ENCODE peak calls at places on chromosomes 6 and 20, in six cellular contexts. One of them, this sample, is unnamed. For H3K27me3 and H3K4me1, the result is how much of the 10 kb centered on the place peaks cover.

GRCh38 chr6:46302176-46302575 is 131.4 kb upstream of the ENPP5 start:
- DNase-seq in left ventricle myocardium inferior: no peak
- DNase-seq in mammary epithelial cell: no peak
- DNase-seq in small intestine: no peak
- DNase-seq in lower lobe of right lung: no peak
- DNase-seq in SJCRH30: no peak
- DNase-seq in this sample: no peak

GRCh38 chr6:4948781-4949450 is 54.9 kb downstream of the RPP40 start:
- DNase-seq in left ventricle myocardium inferior: no peak
- DNase-seq in mammary epithelial cell: peak
- DNase-seq in small intestine: no peak
- DNase-seq in lower lobe of right lung: no peak
- DNase-seq in SJCRH30: no peak
- DNase-seq in this sample: no peak

GRCh38 chr6:119814609-119815400 is 465.2 kb upstream of the MAN1A1 start:
- DNase-seq in left ventricle myocardium inferior: no peak
- DNase-seq in mammary epithelial cell: no peak
- DNase-seq in small intestine: no peak
- DNase-seq in lower lobe of right lung: no peak
- DNase-seq in SJCRH30: no peak
- DNase-seq in this sample: no peak

GRCh38 chr6:91304506-91304905 is 717.6 kb upstream of the MAP3K7 start:
- DNase-seq in left ventricle myocardium inferior: no peak
- DNase-seq in mammary epithelial cell: no peak
- DNase-seq in small intestine: no peak
- DNase-seq in lower lobe of right lung: no peak
- DNase-seq in SJCRH30: no peak
- DNase-seq in this sample: no peak

GRCh38 chr6:114304304-114304887 is 38.4 kb downstream of the HS3ST5 start:
- DNase-seq in left ventricle myocardium inferior: no peak
- DNase-seq in mammary epithelial cell: peak
- DNase-seq in small intestine: peak
- DNase-seq in lower lobe of right lung: no peak
- DNase-seq in SJCRH30: no peak
- DNase-seq in this sample: no peak

GRCh38 chr6:135043364-135043763 is 11.3 kb downstream of the HBS1L start:
- DNase-seq in left ventricle myocardium inferior: no peak
- DNase-seq in mammary epithelial cell: no peak
- DNase-seq in small intestine: no peak
- DNase-seq in lower lobe of right lung: no peak
- DNase-seq in SJCRH30: no peak
- DNase-seq in this sample: no peak

GRCh38 chr6:4460595-4461475 is 315.4 kb upstream of the CDYL start:
- DNase-seq in left ventricle myocardium inferior: peak
- DNase-seq in mammary epithelial cell: no peak
- DNase-seq in small intestine: no peak
- DNase-seq in lower lobe of right lung: no peak
- DNase-seq in SJCRH30: no peak
- DNase-seq in this sample: no peak

GRCh38 chr20:3797592-3798404 is 1.7 kb downstream of the CDC25B start:
- DNase-seq in left ventricle myocardium inferior: no peak
- DNase-seq in mammary epithelial cell: peak
- DNase-seq in small intestine: peak
- DNase-seq in lower lobe of right lung: peak
- DNase-seq in SJCRH30: no peak
- DNase-seq in this sample: no peak

GRCh38 chr20:21520702-21521595 is 7.1 kb upstream of the NKX2-2 start:
- DNase-seq in left ventricle myocardium inferior: no peak
- DNase-seq in mammary epithelial cell: no peak
- DNase-seq in small intestine: no peak
- DNase-seq in lower lobe of right lung: peak
- DNase-seq in SJCRH30: no peak
- DNase-seq in this sample: no peak

GRCh38 chr20:21523895-21524294 is 10.0 kb upstream of the NKX2-2 start:
- DNase-seq in left ventricle myocardium inferior: no peak
- DNase-seq in mammary epithelial cell: no peak
- DNase-seq in small intestine: no peak
- DNase-seq in lower lobe of right lung: no peak
- DNase-seq in SJCRH30: no peak
- DNase-seq in this sample: no peak

GRCh38 chr20:21521596-21522478 is 8.0 kb upstream of the NKX2-2 start:
- DNase-seq in left ventricle myocardium inferior: no peak
- DNase-seq in mammary epithelial cell: no peak
- DNase-seq in small intestine: no peak
- DNase-seq in lower lobe of right lung: peak
- DNase-seq in SJCRH30: no peak
- DNase-seq in this sample: no peak

GRCh38 chr20:21522479-21523397 is 8.9 kb upstream of the NKX2-2 start:
- DNase-seq in left ventricle myocardium inferior: no peak
- DNase-seq in mammary epithelial cell: no peak
- DNase-seq in small intestine: peak
- DNase-seq in lower lobe of right lung: no peak
- DNase-seq in SJCRH30: no peak
- DNase-seq in this sample: no peak

DNA sequence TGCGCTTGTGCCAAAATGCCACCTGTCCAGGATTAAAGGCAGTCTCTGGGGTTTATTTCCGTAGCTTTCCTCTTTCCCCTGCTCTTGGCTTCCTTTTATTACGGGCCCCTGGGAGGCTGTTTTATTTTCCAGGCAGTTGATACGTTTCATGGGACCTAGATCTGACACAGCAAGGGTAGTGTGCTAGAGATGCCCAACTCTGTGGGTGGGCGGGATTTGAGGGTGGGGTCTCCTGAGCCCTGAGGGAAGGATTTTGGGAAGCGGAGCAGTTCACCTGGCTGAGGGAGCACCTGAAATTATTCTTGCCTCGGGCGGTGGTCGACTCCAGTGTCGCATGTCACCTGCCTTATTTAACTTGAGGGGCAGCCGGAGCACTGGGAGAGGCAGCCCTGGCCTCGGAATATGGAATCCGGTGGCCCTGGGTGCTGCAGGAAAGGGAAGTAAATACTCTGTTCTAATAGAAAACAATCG is 9.6 kb upstream of the NKX2-2 start:
- DNase-seq in left ventricle myocardium inferior: no peak
- DNase-seq in mammary epithelial cell: no peak
- DNase-seq in small intestine: no peak
- DNase-seq in lower lobe of right lung: no peak
- DNase-seq in SJCRH30: no peak
- DNase-seq in this sample: no peak
- H3K27me3 ChIP-seq in left ventricle myocardium inferior: half or more
- H3K27me3 ChIP-seq in mammary epithelial cell: under half
- H3K27me3 ChIP-seq in small intestine: half or more
- H3K27me3 ChIP-seq in lower lobe of right lung: half or more
- H3K27me3 ChIP-seq in SJCRH30: under half
- H3K27me3 ChIP-seq in this sample: half or more

DNA sequence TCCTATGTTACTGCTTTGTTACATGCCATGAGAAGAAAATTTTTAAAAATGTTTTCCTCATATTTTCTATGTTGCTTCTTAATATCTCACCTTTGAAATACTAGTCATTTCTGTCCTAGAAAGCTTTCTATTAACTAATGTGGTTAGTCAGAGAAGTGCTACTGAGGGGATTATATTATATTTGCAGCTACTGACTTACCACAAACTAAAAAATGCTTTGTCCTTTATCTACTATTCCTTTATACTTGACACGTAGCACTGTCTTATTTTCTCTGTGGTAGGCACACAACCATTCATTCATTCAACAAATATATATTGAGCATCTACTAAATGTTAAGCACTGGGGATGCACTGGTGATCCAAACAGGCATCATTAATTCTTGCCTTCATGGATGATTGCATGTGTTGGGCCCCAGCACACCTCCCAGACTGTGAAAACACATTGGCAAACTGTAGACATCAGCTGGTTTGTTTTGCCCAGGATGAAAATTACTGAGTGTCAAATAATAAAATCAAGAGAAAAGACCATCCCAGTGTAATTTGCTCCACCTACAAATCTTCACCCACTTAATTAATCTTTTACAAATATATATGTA is 10.7 kb upstream of the MLIP start:
- DNase-seq in left ventricle myocardium inferior: no peak
- DNase-seq in mammary epithelial cell: no peak
- DNase-seq in small intestine: no peak
- DNase-seq in lower lobe of right lung: no peak
- DNase-seq in SJCRH30: no peak
- DNase-seq in this sample: no peak
- H3K4me1 ChIP-seq in left ventricle myocardium inferior: half or more
- H3K4me1 ChIP-seq in mammary epithelial cell: under half
- H3K4me1 ChIP-seq in small intestine: under half
- H3K4me1 ChIP-seq in lower lobe of right lung: under half
- H3K4me1 ChIP-seq in SJCRH30: under half
- H3K4me1 ChIP-seq in this sample: under half

DNA sequence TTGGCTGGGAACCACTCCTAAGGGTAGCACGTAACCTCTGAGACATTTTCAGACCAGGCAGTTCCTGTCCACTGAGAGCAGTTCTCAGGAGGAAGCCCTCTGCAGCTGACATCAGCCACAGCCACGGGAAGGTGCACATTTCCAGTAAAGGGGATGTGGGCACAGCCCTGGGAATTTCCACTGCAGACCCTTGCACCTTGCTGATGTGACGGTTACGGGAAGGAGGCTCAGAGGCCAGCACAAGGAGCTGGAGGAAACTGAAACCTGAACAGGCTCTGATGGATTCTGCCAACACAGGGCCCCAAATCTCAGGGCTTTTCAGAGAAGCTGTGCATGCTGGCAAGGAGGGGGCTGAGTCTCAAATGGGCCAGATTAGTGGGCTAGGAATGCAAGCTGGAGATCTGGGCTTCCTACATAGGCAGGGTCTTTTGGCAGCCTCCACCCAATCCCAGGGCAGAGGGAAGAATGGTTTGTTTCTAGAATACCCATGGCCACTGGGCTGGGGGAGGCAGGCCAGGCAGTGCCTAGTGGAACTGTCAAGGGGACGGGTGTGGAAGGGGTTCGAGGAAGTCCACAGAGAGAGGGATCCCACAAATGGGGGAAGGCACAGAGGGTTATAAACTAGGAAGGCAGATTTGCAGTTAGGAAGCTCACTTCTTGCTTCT is 14.2 kb downstream of the EBF4 start:
- DNase-seq in left ventricle myocardium inferior: no peak
- DNase-seq in mammary epithelial cell: no peak
- DNase-seq in small intestine: no peak
- DNase-seq in lower lobe of right lung: no peak
- DNase-seq in SJCRH30: no peak
- DNase-seq in this sample: no peak
- H3K27me3 ChIP-seq in left ventricle myocardium inferior: under half
- H3K27me3 ChIP-seq in mammary epithelial cell: under half
- H3K27me3 ChIP-seq in small intestine: under half
- H3K27me3 ChIP-seq in lower lobe of right lung: under half
- H3K27me3 ChIP-seq in SJCRH30: under half
- H3K27me3 ChIP-seq in this sample: under half

GRCh38 chr20:35279040-35279439 is 1.1 kb upstream of the MMP24OS start:
- DNase-seq in left ventricle myocardium inferior: no peak
- DNase-seq in mammary epithelial cell: peak
- DNase-seq in small intestine: no peak
- DNase-seq in lower lobe of right lung: no peak
- DNase-seq in SJCRH30: no peak
- DNase-seq in this sample: no peak

GRCh38 chr20:35277531-35278395 is at the start of gene MMP24OS:
- DNase-seq in left ventricle myocardium inferior: peak
- DNase-seq in mammary epithelial cell: peak
- DNase-seq in small intestine: peak
- DNase-seq in lower lobe of right lung: peak
- DNase-seq in SJCRH30: peak
- DNase-seq in this sample: peak

GRCh38 chr20:35280523-35280922 is 2.6 kb upstream of the MMP24OS start:
- DNase-seq in left ventricle myocardium inferior: no peak
- DNase-seq in mammary epithelial cell: no peak
- DNase-seq in small intestine: no peak
- DNase-seq in lower lobe of right lung: no peak
- DNase-seq in SJCRH30: no peak
- DNase-seq in this sample: no peak

GRCh38 chr20:35281506-35282101 is 3.0 kb downstream of the EIF6 start:
- DNase-seq in left ventricle myocardium inferior: no peak
- DNase-seq in mammary epithelial cell: no peak
- DNase-seq in small intestine: no peak
- DNase-seq in lower lobe of right lung: no peak
- DNase-seq in SJCRH30: no peak
- DNase-seq in this sample: no peak

GRCh38 chr20:35279533-35280174 is 1.7 kb upstream of the MMP24OS start:
- DNase-seq in left ventricle myocardium inferior: no peak
- DNase-seq in mammary epithelial cell: peak
- DNase-seq in small intestine: no peak
- DNase-seq in lower lobe of right lung: no peak
- DNase-seq in SJCRH30: no peak
- DNase-seq in this sample: no peak
- H3K4me1 ChIP-seq in left ventricle myocardium inferior: half or more
- H3K4me1 ChIP-seq in mammary epithelial cell: under half
- H3K4me1 ChIP-seq in small intestine: under half
- H3K4me1 ChIP-seq in lower lobe of right lung: under half
- H3K4me1 ChIP-seq in SJCRH30: under half
- H3K4me1 ChIP-seq in this sample: under half

This sample was measured in upper lobe of right lung.